ENCODE peak calls at places on chromosomes 13 and 19, in four cellular contexts. O is SHP77 treated with DMSO at 0.1 percent for 48 hours, P is MG63, K is neuronal stem cell. D is an unnamed sample.

GRCh38 chr13:83221256-83221655 is 661.0 kb downstream of the SLITRK1 start:
- DNase-seq in O (no peak), P (peak; percentile 6), K (no peak), D (no peak)

GRCh38 chr19:38666662-38667448 is 19.4 kb downstream of the ACTN4 start:
- DNase-seq in O (no peak), P (peak; percentile 91), K (peak; percentile 70), D (peak; percentile 51)

GRCh38 chr19:34148672-34149185 is 23.6 kb upstream of the LSM14A start:
- DNase-seq in O (no peak), P (no peak), K (no peak), D (no peak)

GRCh38 chr19:2167896-2168618 is 4.3 kb downstream of the DOT1L start:
- DNase-seq in O (no peak), P (peak; percentile 31), K (no peak), D (no peak)

GRCh38 chr13:97119899-97120745 is 102.0 kb upstream of the MBNL2 start:
- DNase-seq in O (no peak), P (peak; percentile 44), K (no peak), D (no peak)

GRCh38 chr19:17058236-17058635 is 17.0 kb downstream of the HAUS8 start:
- DNase-seq in O (no peak), P (no peak), K (no peak), D (peak; percentile 40)

GRCh38 chr13:99374994-99375805 is 68.0 kb upstream of the GPR183 start:
- DNase-seq in O (no peak), P (no peak), K (no peak), D (no peak)

GRCh38 chr13:72638059-72638815 is 89.2 kb downstream of the MZT1 start:
- DNase-seq in O (no peak), P (no peak), K (no peak), D (no peak)

GRCh38 chr13:113726961-113727411 is 32.0 kb upstream of the TMEM255B start:
- DNase-seq in O (peak; percentile 62), P (peak; percentile 76), K (no peak), D (no peak)

GRCh38 chr13:38382946-38383345 is 33.3 kb downstream of the UFM1 start:
- DNase-seq in O (no peak), P (no peak), K (no peak), D (no peak)

GRCh38 chr19:7348587-7349230 is at the start of gene ARHGEF18:
- DNase-seq in O (no peak), P (no peak), K (no peak), D (no peak)

GRCh38 chr13:36297600-36298338 is at the start of gene CCDC169:
- DNase-seq in O (peak; percentile 42), P (peak; percentile 81), K (peak; percentile 65), D (no peak)

GRCh38 chr13:40596484-40596883 is 70.0 kb downstream of the FOXO1 start:
- DNase-seq in O (no peak), P (no peak), K (no peak), D (no peak)

GRCh38 chr13:114025432-114026127 is 51.7 kb upstream of the C13orf46 start:
- DNase-seq in O (no peak), P (no peak), K (no peak), D (no peak)

GRCh38 chr19:35757231-35757748 is 461 bp upstream of the HSPB6 start:
- DNase-seq in O (no peak), P (peak; percentile 99), K (no peak), D (no peak)

GRCh38 chr19:46495789-46496099 is at the start of gene PNMA8B:
- DNase-seq in O (no peak), P (no peak), K (peak; percentile 96), D (peak; percentile 74)

GRCh38 chr19:35352448-35353304 is 5.0 kb downstream of the FFAR1 start:
- DNase-seq in O (peak; percentile 6), P (peak; percentile 52), K (peak; percentile 71), D (peak; percentile 61)

GRCh38 chr13:25501231-25501630 is 129.5 kb downstream of the ATP8A2 start:
- DNase-seq in O (no peak), P (no peak), K (no peak), D (no peak)

GRCh38 chr13:72199640-72200039 is 332.6 kb upstream of the DACH1 start:
- DNase-seq in O (no peak), P (no peak), K (no peak), D (no peak)

GRCh38 chr13:39349391-39349790 is 253.6 kb downstream of the LHFPL6 start:
- DNase-seq in O (no peak), P (no peak), K (no peak), D (no peak)

GRCh38 chr13:89852570-89852969 is 1494.9 kb upstream of the MIR17HG start:
- DNase-seq in O (no peak), P (no peak), K (no peak), D (no peak)